ENCODE peak calls at places on chromosomes 2 and 18, in five cellular contexts. E, X, U, A and C are unnamed samples.

GRCh38 chr2:168686485-168687191 is 115.8 kb upstream of the NOSTRIN start:
- DNase-seq in X (peak; percentile 57), E (no peak), U (no peak), A (peak; percentile 58), C (no peak)

GRCh38 chr2:157182204-157182709 is 75.2 kb upstream of the GALNT5 start:
- DNase-seq in E (peak; percentile 89), X (peak; percentile 12), A (peak; percentile 33), U (no peak), C (no peak)

GRCh38 chr2:85806358-85807118 is 52.7 kb downstream of the ATOH8 start:
- DNase-seq in U (peak; percentile 87), X (no peak), A (peak; percentile 52), E (no peak), C (no peak)

GRCh38 chr2:54945401-54946219 is 104.6 kb downstream of the RTN4 start:
- DNase-seq in E (no peak), A (peak; percentile 78), X (peak; percentile 48), U (peak; percentile 45), C (no peak)

GRCh38 chr2:17162721-17163120 is 355.5 kb downstream of the RAD51AP2 start:
- DNase-seq in E (no peak), X (peak; percentile 32), U (no peak), A (peak; percentile 61), C (no peak)

GRCh38 chr2:8599421-8600242 is 82.2 kb upstream of the ID2 start:
- DNase-seq in A (no peak), U (peak; percentile 57), X (no peak), E (no peak), C (no peak)

GRCh38 chr2:150491430-150491829 is 4.0 kb upstream of the RND3 start:
- DNase-seq in A (no peak), E (no peak), U (no peak), X (no peak), C (no peak)

GRCh38 chr2:164126960-164127359 is 391.2 kb upstream of the FIGN start:
- DNase-seq in A (peak; percentile 64), E (no peak), X (peak; percentile 46), U (no peak), C (no peak)

GRCh38 chr2:68426885-68427579 is 40.1 kb downstream of the FBXO48 start:
- DNase-seq in X (peak; percentile 29), U (no peak), A (peak; percentile 89), E (no peak), C (no peak)

GRCh38 chr2:59726226-59726800 is 827.1 kb downstream of the BCL11A start:
- DNase-seq in A (no peak), X (no peak), U (no peak), E (no peak), C (no peak)

GRCh38 chr18:24763765-24764548 is 303.5 kb downstream of the HRH4 start:
- DNase-seq in E (no peak), X (no peak), U (no peak), A (no peak), C (no peak)